ENCODE peak calls at places on chromosomes 12 and 14, in six cellular contexts. U is thoracic aorta, N is upper lobe of right lung, K is OCI-LY7, O is prostate gland, D is H9. M is an unnamed sample.

GRCh38 chr12:5343711-5344110 is 88.2 kb upstream of the NTF3 start:
- DNase-seq in U (no peak), N (no peak), K (no peak), O (no peak), D (no peak), M (no peak)

GRCh38 chr14:67908061-67908767 is 88.6 kb downstream of the RAD51B start:
- DNase-seq in U (no peak), N (no peak), K (no peak), O (no peak), D (no peak), M (no peak)

GRCh38 chr12:19574606-19575005 is 135.3 kb downstream of the AEBP2 start:
- DNase-seq in U (no peak), N (no peak), K (peak; percentile 13), O (no peak), D (no peak), M (no peak)

GRCh38 chr12:27823038-27823437 is 43.0 kb upstream of the MANSC4 start:
- DNase-seq in U (no peak), N (no peak), K (no peak), O (no peak), D (no peak), M (no peak)

GRCh38 chr14:31827325-31827724 is 249.8 kb upstream of the ARHGAP5 start:
- DNase-seq in U (no peak), N (no peak), K (no peak), O (no peak), D (no peak), M (no peak)

GRCh38 chr12:51905507-51906438 is 1.5 kb upstream of the ACVRL1 start:
- DNase-seq in U (no peak), N (no peak), K (no peak), O (no peak), D (no peak), M (no peak)

GRCh38 chr12:41045509-41045908 is 142.6 kb upstream of the PDZRN4 start:
- DNase-seq in U (no peak), N (no peak), K (no peak), O (no peak), D (no peak), M (no peak)

GRCh38 chr14:101398011-101398410 is 163.3 kb upstream of the DIO3 start:
- DNase-seq in U (no peak), N (no peak), K (no peak), O (no peak), D (no peak), M (no peak)

GRCh38 chr14:75864352-75864751 is 117.4 kb downstream of the TGFB3 start:
- DNase-seq in U (no peak), N (no peak), K (no peak), O (no peak), D (no peak), M (no peak)

GRCh38 chr14:52961060-52961639 is 10.3 kb upstream of the FERMT2 start:
- DNase-seq in U (no peak), N (peak; percentile 64), K (peak; percentile 30), O (peak; percentile 63), D (peak; percentile 78), M (peak; percentile 69)

GRCh38 chr14:104865069-104865630 is at the start of gene CEP170B:
- DNase-seq in U (no peak), N (peak; percentile 80), K (peak; percentile 22), O (peak; percentile 39), D (peak; percentile 62), M (peak; percentile 65)

GRCh38 chr14:103692871-103693270 is 22.4 kb downstream of the XRCC3 start:
- DNase-seq in U (no peak), N (peak; percentile 64), K (peak; percentile 38), O (peak; percentile 23), D (no peak), M (no peak)

GRCh38 chr12:74394647-74395046 is 143.0 kb upstream of the ATXN7L3B start:
- DNase-seq in U (no peak), N (no peak), K (no peak), O (no peak), D (no peak), M (no peak)

GRCh38 chr12:132191715-132192553 is 47.7 kb downstream of the NOC4L start:
- DNase-seq in U (no peak), N (no peak), K (no peak), O (no peak), D (no peak), M (no peak)

GRCh38 chr12:1518763-1519516 is 75.4 kb downstream of the FBXL14 start:
- DNase-seq in U (no peak), N (peak; percentile 65), K (no peak), O (peak; percentile 59), D (peak; percentile 34), M (no peak)

GRCh38 chr14:101813171-101813759 is 51.8 kb downstream of the PPP2R5C start:
- DNase-seq in U (no peak), N (no peak), K (peak; percentile 23), O (no peak), D (no peak), M (no peak)

GRCh38 chr12:117025481-117026151 is 73.6 kb downstream of the TESC start:
- DNase-seq in U (no peak), N (no peak), K (peak; percentile 69), O (peak; percentile 80), D (peak; percentile 89), M (peak; percentile 88)

GRCh38 chr12:114687802-114688201 is 3.8 kb upstream of the TBX3 start:
- DNase-seq in U (no peak), N (no peak), K (no peak), O (no peak), D (no peak), M (peak; percentile 32)

GRCh38 chr14:91229743-91230200 is 14.7 kb downstream of the GPR68 start:
- DNase-seq in U (no peak), N (no peak), K (peak; percentile 86), O (no peak), D (no peak), M (no peak)

GRCh38 chr12:109098671-109099070 is 1.3 kb downstream of the UNG start:
- DNase-seq in U (no peak), N (no peak), K (no peak), O (peak; percentile 22), D (no peak), M (peak; percentile 31)

DNA sequence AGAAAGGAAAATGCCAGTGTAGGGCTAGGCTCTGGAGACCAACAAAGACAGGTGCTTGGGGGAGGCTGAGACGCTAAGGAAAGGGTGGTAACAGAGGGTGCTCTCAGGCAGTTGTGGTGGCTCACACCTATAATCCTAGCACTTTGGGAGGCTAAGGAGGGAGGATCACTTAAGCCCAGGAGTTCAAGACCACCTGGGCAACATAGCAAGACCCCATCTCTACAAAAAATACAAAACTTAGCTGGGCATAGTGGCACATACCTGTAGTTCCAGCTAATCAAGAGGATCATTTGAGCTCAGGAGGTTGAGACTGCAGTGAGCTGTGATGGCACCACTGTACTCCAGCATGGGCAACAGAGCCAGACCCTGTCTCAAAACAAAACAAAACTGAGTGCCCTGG is 12.4 kb downstream of the REM2 start:
- DNase-seq in U (no peak), N (no peak), K (no peak), O (no peak), D (no peak), M (no peak)
- H3K27ac ChIP-seq in U (no peak overlapping the region), N (no peak overlapping the region), K (no peak overlapping the region), O (no peak overlapping the region), D (no peak overlapping the region), M (no peak overlapping the region)

DNA sequence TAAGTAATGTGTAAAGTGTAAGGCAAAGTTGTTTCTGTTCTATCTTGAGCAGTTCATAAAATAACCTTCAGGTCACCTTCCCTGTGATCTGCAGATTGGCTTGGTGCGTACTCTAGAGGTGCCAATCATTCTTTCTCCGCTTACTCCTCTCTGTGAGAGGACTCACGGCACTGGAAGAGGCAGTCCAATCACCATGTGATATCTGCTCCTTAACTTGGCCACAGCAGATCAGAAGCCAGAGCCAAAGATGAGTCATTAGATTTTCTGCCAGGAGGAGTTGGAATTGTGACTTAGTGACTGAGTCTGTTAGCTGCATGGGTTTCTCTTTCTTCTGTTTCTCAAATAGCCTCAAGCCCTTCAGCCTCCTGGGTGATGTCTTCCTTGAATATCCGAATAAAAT is 165.5 kb downstream of the SLC41A2 start:
- DNase-seq in U (peak; percentile 47), N (no peak), K (no peak), O (peak; percentile 15), D (no peak), M (no peak)
- H3K27ac ChIP-seq in U (peak overlapping the region; percentile 65), N (no peak overlapping the region), K (no peak overlapping the region), O (no peak overlapping the region), D (no peak overlapping the region), M (no peak overlapping the region)

DNA sequence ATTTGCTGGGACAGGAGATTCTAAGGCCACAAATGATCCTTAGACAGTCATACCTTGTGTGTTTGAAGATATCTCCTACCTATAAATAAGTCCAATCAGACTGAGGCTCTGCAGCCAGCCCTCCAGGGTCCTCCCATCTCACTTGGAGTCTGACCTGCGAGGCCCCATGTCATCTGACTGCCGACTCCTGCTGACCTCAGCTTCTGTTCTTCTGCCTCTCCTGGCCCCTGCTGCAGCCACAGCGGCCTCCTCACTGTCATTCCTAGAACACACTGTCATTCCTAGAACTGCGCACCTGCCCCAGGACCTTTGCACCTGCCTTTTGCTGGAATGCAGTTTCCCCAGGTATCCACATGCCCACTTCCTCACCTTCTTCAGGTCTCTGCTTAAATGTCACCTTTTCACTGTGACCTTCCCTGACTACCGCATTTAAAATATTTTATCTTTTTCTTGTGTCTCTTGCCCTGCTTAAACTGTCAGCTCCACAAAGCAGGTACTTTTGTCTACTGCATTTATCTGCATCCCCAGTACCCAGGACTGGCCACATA is 56.5 kb upstream of the RIN3 start:
- DNase-seq in U (no peak), N (no peak), K (no peak), O (no peak), D (no peak), M (no peak)
- H3K27ac ChIP-seq in U (no peak overlapping the region), N (no peak overlapping the region), K (no peak overlapping the region), O (no peak overlapping the region), D (no peak overlapping the region), M (no peak overlapping the region)

GRCh38 chr12:120836119-120836684 is 68.0 kb downstream of the SPPL3 start:
- DNase-seq in U (no peak), N (no peak), K (no peak), O (peak; percentile 55), D (no peak), M (no peak)
- H3K27ac ChIP-seq in U (peak overlapping the region; percentile 22), N (peak overlapping the region; percentile 43), K (no peak overlapping the region), O (no peak overlapping the region), D (no peak overlapping the region), M (no peak overlapping the region)

DNA sequence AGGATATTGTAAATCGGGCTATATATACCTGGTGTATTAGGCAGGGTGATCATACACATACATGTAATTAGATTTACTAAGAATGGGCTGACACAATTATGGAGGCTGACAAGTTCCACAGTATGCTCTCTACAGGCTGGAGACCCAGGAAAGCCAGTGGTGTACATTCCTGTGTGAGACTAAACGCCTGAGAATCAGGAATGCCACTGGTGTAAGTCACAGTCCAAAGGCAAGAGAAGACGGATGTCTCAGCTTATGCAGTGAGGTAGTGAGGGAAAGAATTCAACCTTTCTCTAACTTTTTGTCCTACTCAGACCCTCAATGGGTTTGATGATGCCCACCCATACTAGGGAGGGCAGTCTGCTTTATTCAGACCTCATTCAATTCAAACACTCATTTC is 57.1 kb downstream of the METTL25 start:
- DNase-seq in U (no peak), N (no peak), K (no peak), O (no peak), D (no peak), M (no peak)
- H3K27ac ChIP-seq in U (no peak overlapping the region), N (no peak overlapping the region), K (no peak overlapping the region), O (no peak overlapping the region), D (no peak overlapping the region), M (no peak overlapping the region)

GRCh38 chr12:3098436-3098835 is 21.3 kb downstream of the TSPAN9 start:
- DNase-seq in U (no peak), N (no peak), K (no peak), O (no peak), D (no peak), M (no peak)
- H3K27ac ChIP-seq in U (peak overlapping the region; percentile 91), N (peak overlapping the region; percentile 66), K (no peak overlapping the region), O (no peak overlapping the region), D (no peak overlapping the region), M (no peak overlapping the region)